ENCODE peak calls at places on chromosomes 3 and 15, in seven cellular contexts. B is stomach, N is K562, T is transverse colon, R is sigmoid colon, P is GM23338, A is SK-N-SH. E is an unnamed sample.
A peak's percentile ranks its signal among the peaks of the same experiment; 100 is the strongest.

GRCh38 chr3:46988616-46989015 is 9.2 kb downstream of the NBEAL2 start:
- DNase-seq in B (no peak), N (no peak), T (no peak), R (no peak), P (no peak), A (no peak), E (no peak)

GRCh38 chr3:52046186-52046913 is 10.0 kb downstream of the DUSP7 start:
- DNase-seq in B (no peak), N (no peak), T (no peak), R (no peak), P (no peak), A (peak; percentile 58), E (no peak)

GRCh38 chr15:39729500-39729899 is 53.1 kb downstream of the FSIP1 start:
- DNase-seq in B (no peak), N (no peak), T (no peak), R (no peak), P (no peak), A (no peak), E (no peak)

GRCh38 chr15:36951747-36952247 is 148.6 kb downstream of the MEIS2 start:
- DNase-seq in B (no peak), N (peak; percentile 76), T (no peak), R (no peak), P (no peak), A (no peak), E (no peak)

GRCh38 chr3:186783070-186783730 is at the start of gene EIF4A2:
- DNase-seq in B (peak; percentile 92), N (peak; percentile 94), T (peak; percentile 92), R (peak; percentile 95), P (peak; percentile 95), A (peak; percentile 96), E (peak; percentile 87)

GRCh38 chr3:138049157-138049919 is 39.4 kb downstream of the CLDN18 start:
- DNase-seq in B (no peak), N (peak; percentile 3), T (no peak), R (no peak), P (peak; percentile 34), A (no peak), E (no peak)

GRCh38 chr15:67820992-67821783 is 4.1 kb upstream of the SKOR1 start:
- DNase-seq in B (peak; percentile 47), N (peak; percentile 58), T (peak; percentile 32), R (no peak), P (peak; percentile 79), A (no peak), E (no peak)

GRCh38 chr15:92638291-92638708 is 17.3 kb downstream of the FAM174B start:
- DNase-seq in B (peak; percentile 76), N (no peak), T (peak; percentile 23), R (no peak), P (no peak), A (no peak), E (peak; percentile 79)

GRCh38 chr15:26261966-26262365 is 398.8 kb upstream of the ATP10A start:
- DNase-seq in B (no peak), N (no peak), T (no peak), R (no peak), P (no peak), A (no peak), E (no peak)

GRCh38 chr3:138434276-138434874 is at the start of gene ESYT3:
- DNase-seq in B (peak; percentile 90), N (no peak), T (peak; percentile 78), R (peak; percentile 85), P (peak; percentile 89), A (peak; percentile 83), E (peak; percentile 37)

GRCh38 chr15:33801954-33802353 is 166.3 kb upstream of the CHRM5 start:
- DNase-seq in B (no peak), N (no peak), T (no peak), R (no peak), P (no peak), A (no peak), E (no peak)

GRCh38 chr3:15685927-15686326 is 84.4 kb downstream of the BTD start:
- DNase-seq in B (no peak), N (peak; percentile 12), T (no peak), R (no peak), P (no peak), A (peak; percentile 58), E (peak; percentile 43)

GRCh38 chr3:99534951-99535704 is 103.3 kb upstream of the COL8A1 start:
- DNase-seq in B (no peak), N (no peak), T (no peak), R (no peak), P (peak; percentile 39), A (no peak), E (no peak)

GRCh38 chr15:68704496-68705021 is 116.1 kb downstream of the ANP32A start:
- DNase-seq in B (peak; percentile 40), N (peak; percentile 67), T (peak; percentile 14), R (no peak), P (no peak), A (no peak), E (peak; percentile 61)

GRCh38 chr3:197317250-197317963 is 19.0 kb upstream of the DLG1 start:
- DNase-seq in B (no peak), N (peak; percentile 51), T (no peak), R (no peak), P (no peak), A (no peak), E (peak; percentile 25)

GRCh38 chr3:73516656-73517055 is 108.1 kb downstream of the PDZRN3 start:
- DNase-seq in B (peak; percentile 77), N (no peak), T (peak; percentile 70), R (peak; percentile 98), P (no peak), A (no peak), E (peak; percentile 92)
- TF ChIP-seq POLR2AphosphoS5 in B (peak; percentile 95), N (no peak), T (peak; percentile 75), R (peak; percentile 92), P (no peak), A (no peak), E (peak; percentile 92)

DNA sequence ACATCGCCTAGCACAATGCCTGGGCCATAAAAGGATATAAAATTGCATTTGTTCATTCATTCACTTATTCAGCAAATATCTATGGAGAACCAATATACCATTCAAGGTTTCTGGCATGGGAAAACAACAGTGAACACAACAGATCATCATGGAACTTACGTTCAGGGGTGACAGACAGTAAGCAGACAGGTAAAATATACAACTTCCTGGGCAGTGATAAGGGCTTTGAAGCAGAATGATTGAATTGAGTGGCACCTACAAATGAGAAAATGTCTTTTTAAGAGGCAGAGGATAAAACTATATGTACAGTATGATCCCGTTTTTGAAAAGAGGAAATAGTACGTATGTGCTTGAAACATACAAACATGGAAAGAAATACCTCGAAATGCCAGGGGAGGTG is 39.2 kb downstream of the CMTM7 start:
- DNase-seq in B (no peak), N (no peak), T (no peak), R (no peak), P (no peak), A (no peak), E (no peak)
- TF ChIP-seq POLR2AphosphoS5 in B (no peak), N (no peak), T (no peak), R (no peak), P (no peak), A (no peak), E (no peak)

DNA sequence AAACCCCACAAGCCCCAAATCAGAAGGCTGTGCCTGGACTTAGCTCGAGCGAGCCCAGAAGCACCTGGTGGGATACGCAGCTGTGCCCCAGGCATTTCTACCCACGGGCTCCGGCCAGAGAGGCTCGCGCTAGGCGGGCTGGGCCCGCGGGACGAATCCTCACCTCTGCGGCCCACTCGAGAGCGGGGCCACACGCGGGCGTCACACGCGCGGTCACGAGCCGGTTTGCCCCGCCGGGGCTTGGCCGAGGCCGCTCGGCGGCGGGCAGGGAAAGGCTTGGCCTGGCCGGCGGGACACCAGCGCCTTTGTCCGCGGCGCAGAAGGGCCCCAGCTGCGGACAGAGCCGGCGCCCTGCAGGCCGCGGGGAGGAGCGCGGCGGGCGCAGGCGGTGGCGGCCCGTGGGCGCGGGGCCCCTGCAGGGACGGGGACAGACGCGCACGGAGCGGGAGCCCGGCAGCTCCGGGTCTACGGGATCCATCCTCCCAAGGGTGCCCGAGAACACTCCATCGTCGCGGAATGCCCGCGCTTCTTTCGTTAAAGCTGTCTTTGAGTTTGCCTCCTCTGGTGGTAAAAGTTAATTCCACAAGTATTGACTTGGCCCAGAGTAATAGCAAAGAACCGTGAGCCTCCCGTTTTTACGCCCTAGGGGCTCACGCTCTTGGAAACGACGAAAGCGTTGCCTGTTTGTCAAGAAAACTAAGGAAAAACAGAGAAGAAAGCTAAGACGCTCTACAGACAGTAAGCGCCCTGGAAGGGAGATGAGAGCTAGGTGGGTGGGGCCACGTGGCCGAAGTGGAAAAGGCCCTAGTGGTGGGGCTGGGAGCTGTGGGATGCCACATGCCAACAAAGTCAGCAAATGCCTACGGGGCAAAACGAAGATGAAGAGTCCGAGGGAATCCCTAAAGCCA is 26.4 kb downstream of the TYRO3 start:
- DNase-seq in B (peak; percentile 48), N (no peak), T (peak; percentile 40), R (no peak), P (peak; percentile 83), A (peak; percentile 76), E (peak; percentile 23)
- TF ChIP-seq POLR2AphosphoS5 in B (no peak), N (no peak), T (no peak), R (no peak), P (no peak), A (no peak), E (peak; percentile 20)

DNA sequence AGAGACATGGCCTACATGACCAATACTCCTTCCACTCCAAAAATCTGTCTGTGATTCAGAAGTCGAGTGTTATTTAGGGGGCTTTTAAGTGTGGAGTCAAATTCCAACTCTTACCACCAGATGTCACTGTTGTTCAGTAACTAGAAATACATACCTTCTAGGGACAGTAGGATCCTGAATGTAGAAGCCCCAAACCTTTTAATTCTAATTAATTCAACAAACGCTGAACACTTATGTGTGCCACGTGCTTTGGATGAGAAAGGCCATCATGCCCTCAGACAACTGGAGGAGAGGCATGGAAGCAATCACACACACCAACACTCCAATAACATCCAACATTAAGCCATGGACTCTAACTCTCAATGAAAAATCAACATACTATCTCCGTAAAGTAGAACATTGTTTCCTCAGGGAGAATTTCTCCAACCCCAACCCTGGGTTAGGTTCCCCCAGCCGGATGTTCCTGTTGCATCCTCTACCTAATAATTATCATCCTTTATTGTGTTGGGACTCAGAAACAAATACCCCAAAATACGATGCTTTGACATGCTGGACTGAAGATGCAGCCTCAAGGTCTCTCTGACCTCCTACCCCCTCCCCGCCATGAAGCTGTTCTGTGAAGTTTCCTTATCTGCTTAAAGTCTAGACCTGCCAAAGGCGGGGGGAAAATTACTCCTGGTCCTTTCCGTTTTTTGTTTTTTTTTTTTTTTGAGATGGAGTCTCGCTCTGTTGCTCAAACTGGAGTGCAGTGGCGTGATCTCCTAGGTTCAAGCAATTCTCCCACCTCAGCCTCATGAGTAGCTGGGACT is 8.0 kb upstream of the CCDC13 start:
- DNase-seq in B (no peak), N (peak; percentile 81), T (no peak), R (no peak), P (peak; percentile 88), A (peak; percentile 70), E (peak; percentile 37)
- TF ChIP-seq POLR2AphosphoS5 in B (no peak), N (no peak), T (no peak), R (no peak), P (no peak), A (no peak), E (no peak)

E was measured in prostate gland.